ENCODE peak calls at places on chromosomes 5 and 9, in six cellular contexts. T, Z, Y, L, N and J are unnamed samples.

GRCh38 chr5:181187500-181188213 is 17.3 kb downstream of the TRIM7 start:
- DNase-seq in T (peak), Z (no peak), Y (peak), L (no peak), N (peak), J (no peak)

GRCh38 chr5:105034335-105034734 is 1471.7 kb upstream of the NUDT12 start:
- DNase-seq in T (no peak), Z (no peak), Y (no peak), L (no peak), N (no peak), J (no peak)

GRCh38 chr5:44538831-44539539 is 149.8 kb upstream of the FGF10 start:
- DNase-seq in T (no peak), Z (peak), Y (no peak), L (no peak), N (no peak), J (no peak)

GRCh38 chr5:25963251-25964008 is 1075.0 kb downstream of the CDH9 start:
- DNase-seq in T (peak), Z (no peak), Y (peak), L (peak), N (no peak), J (no peak)

GRCh38 chr9:69324549-69325401 is at the start of gene ENTREP1:
- DNase-seq in T (peak), Z (no peak), Y (peak), L (no peak), N (no peak), J (peak)

GRCh38 chr5:166165600-166165999 is 2125.8 kb upstream of the WWC1 start:
- DNase-seq in T (no peak), Z (peak), Y (no peak), L (no peak), N (no peak), J (no peak)

GRCh38 chr9:85523202-85523601 is 218.6 kb downstream of the AGTPBP1 start:
- DNase-seq in T (no peak), Z (no peak), Y (no peak), L (no peak), N (no peak), J (no peak)

GRCh38 chr9:112112941-112113399 is 62.1 kb downstream of the SUSD1 start:
- DNase-seq in T (no peak), Z (peak), Y (peak), L (no peak), N (no peak), J (no peak)

GRCh38 chr9:3783156-3783555 is 257.4 kb upstream of the RFX3 start:
- DNase-seq in T (no peak), Z (no peak), Y (no peak), L (no peak), N (no peak), J (no peak)

GRCh38 chr5:148507644-148508043 is 123.9 kb downstream of the FBXO38 start:
- DNase-seq in T (no peak), Z (no peak), Y (no peak), L (no peak), N (no peak), J (no peak)

GRCh38 chr5:555058-555623 is 30.9 kb upstream of the SLC9A3 start:
- DNase-seq in T (no peak), Z (no peak), Y (no peak), L (no peak), N (no peak), J (peak)

GRCh38 chr9:93948456-93949072 is 6.6 kb downstream of the BARX1 start:
- DNase-seq in T (no peak), Z (no peak), Y (no peak), L (no peak), N (no peak), J (no peak)

GRCh38 chr5:153752890-153753289 is 262.4 kb downstream of the GRIA1 start:
- DNase-seq in T (no peak), Z (no peak), Y (no peak), L (no peak), N (no peak), J (no peak)

GRCh38 chr5:140868721-140869554 is at the start of gene PCDHA11:
- DNase-seq in T (peak), Z (no peak), Y (no peak), L (no peak), N (no peak), J (no peak)

GRCh38 chr5:129664336-129664937 is 83.5 kb upstream of the MINAR2 start:
- DNase-seq in T (peak), Z (peak), Y (no peak), L (no peak), N (peak), J (no peak)

GRCh38 chr5:146173597-146173996 is 8.9 kb downstream of the LARS1 start:
- DNase-seq in T (no peak), Z (no peak), Y (no peak), L (no peak), N (no peak), J (no peak)

GRCh38 chr9:99356512-99356971 is 134.5 kb downstream of the SEC61B start:
- DNase-seq in T (peak), Z (no peak), Y (no peak), L (no peak), N (no peak), J (peak)

GRCh38 chr9:120310035-120310434 is 269.9 kb downstream of the CDK5RAP2 start:
- DNase-seq in T (no peak), Z (no peak), Y (no peak), L (no peak), N (no peak), J (no peak)

GRCh38 chr9:123347289-123348060 is 8.5 kb upstream of the CRB2 start:
- DNase-seq in T (no peak), Z (no peak), Y (no peak), L (no peak), N (no peak), J (no peak)

GRCh38 chr5:13591621-13592020 is 352.9 kb downstream of the DNAH5 start:
- DNase-seq in T (no peak), Z (peak), Y (peak), L (no peak), N (peak), J (no peak)

GRCh38 chr5:56670916-56671315 is 144.4 kb upstream of the MAP3K1 start:
- DNase-seq in T (no peak), Z (no peak), Y (no peak), L (no peak), N (no peak), J (no peak)

GRCh38 chr5:137344723-137345322 is 154.3 kb downstream of the SPOCK1 start:
- DNase-seq in T (peak), Z (peak), Y (peak), L (peak), N (peak), J (no peak)